ENCODE peak calls at places on chromosome 10, in five cellular contexts. G is HCT116, L is IMR-90, E is A549, W is HepG2. I is an unnamed sample.

GRCh38 chr10:17115683-17116082 is 13.9 kb downstream of the CUBN start:
- DNase-seq in G (peak; percentile 18), L (peak; percentile 51), E (peak; percentile 56), W (no peak), I (no peak)

GRCh38 chr10:52212062-52212461 is 102.0 kb upstream of the DKK1 start:
- DNase-seq in G (no peak), L (peak; percentile 50), E (no peak), W (peak; percentile 27), I (no peak)

GRCh38 chr10:86122646-86123045 is 243.9 kb downstream of the GRID1 start:
- DNase-seq in G (no peak), L (no peak), E (no peak), W (no peak), I (no peak)

GRCh38 chr10:59880976-59881510 is 25.3 kb downstream of the CCDC6 start:
- DNase-seq in G (no peak), L (no peak), E (no peak), W (no peak), I (peak; percentile 82)

GRCh38 chr10:665579-666091 is 23.8 kb downstream of the DIP2C start:
- DNase-seq in G (no peak), L (peak; percentile 91), E (no peak), W (no peak), I (no peak)

GRCh38 chr10:7792541-7792940 is 4.6 kb downstream of the ATP5F1C start:
- DNase-seq in G (no peak), L (no peak), E (no peak), W (peak; percentile 20), I (no peak)

GRCh38 chr10:92965314-92965713 is 95.3 kb upstream of the CYP26C1 start:
- DNase-seq in G (peak; percentile 34), L (peak; percentile 73), E (peak; percentile 63), W (peak; percentile 41), I (no peak)

GRCh38 chr10:9302142-9302746 is 1247.8 kb downstream of the GATA3 start:
- DNase-seq in G (peak; percentile 23), L (peak; percentile 53), E (peak; percentile 65), W (peak; percentile 33), I (no peak)

GRCh38 chr10:54769051-54769450 is 32.0 kb downstream of the PCDH15 start:
- DNase-seq in G (no peak), L (no peak), E (no peak), W (no peak), I (no peak)

GRCh38 chr10:21264271-21264670 is 261.2 kb downstream of the SKIDA1 start:
- DNase-seq in G (no peak), L (no peak), E (no peak), W (no peak), I (no peak)

GRCh38 chr10:111705026-111705425 is 478.5 kb downstream of the GPAM start:
- DNase-seq in G (no peak), L (no peak), E (no peak), W (no peak), I (no peak)

GRCh38 chr10:7272008-7272407 is 138.8 kb downstream of the SFMBT2 start:
- DNase-seq in G (no peak), L (no peak), E (no peak), W (no peak), I (no peak)

GRCh38 chr10:11165591-11166543 is 148.2 kb downstream of the CELF2 start:
- DNase-seq in G (no peak), L (no peak), E (no peak), W (no peak), I (no peak)

GRCh38 chr10:10917031-10917430 is 100.6 kb upstream of the CELF2 start:
- DNase-seq in G (no peak), L (no peak), E (no peak), W (no peak), I (no peak)

GRCh38 chr10:89090760-89091455 is 100.3 kb downstream of the FAS start:
- DNase-seq in G (no peak), L (peak; percentile 36), E (no peak), W (no peak), I (no peak)

GRCh38 chr10:120431356-120431755 is 25.7 kb upstream of the PLPP4 start:
- DNase-seq in G (no peak), L (no peak), E (no peak), W (no peak), I (no peak)

GRCh38 chr10:13722747-13723657 is 136.2 kb downstream of the PRPF18 start:
- DNase-seq in G (no peak), L (peak; percentile 78), E (no peak), W (no peak), I (no peak)

GRCh38 chr10:127145173-127145572 is 51.2 kb downstream of the INSYN2A start:
- DNase-seq in G (peak; percentile 24), L (peak; percentile 91), E (peak; percentile 49), W (no peak), I (no peak)

GRCh38 chr10:114273910-114274309 is 34.9 kb downstream of the VWA2 start:
- DNase-seq in G (no peak), L (no peak), E (no peak), W (no peak), I (no peak)

GRCh38 chr10:71292624-71293445 is 26.2 kb upstream of the SLC29A3 start:
- DNase-seq in G (no peak), L (no peak), E (no peak), W (no peak), I (no peak)

GRCh38 chr10:59905066-59905734 is 1.2 kb downstream of the CCDC6 start:
- DNase-seq in G (no peak), L (peak; percentile 16), E (no peak), W (no peak), I (no peak)

GRCh38 chr10:58064714-58065528 is 202.8 kb downstream of the IPMK start:
- DNase-seq in G (peak; percentile 19), L (peak; percentile 58), E (peak; percentile 63), W (peak; percentile 35), I (no peak)

GRCh38 chr10:95841711-95842498 is 65.9 kb upstream of the CC2D2B start:
- DNase-seq in G (peak; percentile 50), L (peak; percentile 66), E (peak; percentile 56), W (peak; percentile 57), I (no peak)

GRCh38 chr10:59290448-59290847 is 71.9 kb downstream of the FAM13C start:
- DNase-seq in G (no peak), L (no peak), E (no peak), W (peak; percentile 4), I (no peak)

GRCh38 chr10:77332256-77332655 is 305.4 kb downstream of the KCNMA1 start:
- DNase-seq in G (no peak), L (no peak), E (no peak), W (no peak), I (no peak)

GRCh38 chr10:614772-615582 is 74.5 kb downstream of the DIP2C start:
- DNase-seq in G (no peak), L (peak; percentile 26), E (no peak), W (no peak), I (no peak)

GRCh38 chr10:15092855-15093408 is 4.2 kb upstream of the RPP38 start:
- DNase-seq in G (no peak), L (no peak), E (no peak), W (no peak), I (no peak)

GRCh38 chr10:46229144-46229563 is 57.6 kb upstream of the ANTXRL start:
- DNase-seq in G (no peak), L (no peak), E (peak; percentile 56), W (peak; percentile 46), I (no peak)

GRCh38 chr10:42753507-42754154 is 29.0 kb upstream of the BMS1 start:
- DNase-seq in G (no peak), L (no peak), E (no peak), W (no peak), I (no peak)

GRCh38 chr10:73992899-73993788 is 4.8 kb upstream of the VCL start:
- DNase-seq in G (no peak), L (peak; percentile 61), E (no peak), W (no peak), I (no peak)

GRCh38 chr10:102408728-102409603 is 9.6 kb downstream of the PSD start:
- DNase-seq in G (no peak), L (peak; percentile 44), E (no peak), W (no peak), I (no peak)

GRCh38 chr10:16904049-16904448 is 86.8 kb upstream of the RSU1 start:
- DNase-seq in G (no peak), L (no peak), E (no peak), W (no peak), I (no peak)

GRCh38 chr10:77357611-77358010 is 280.0 kb downstream of the KCNMA1 start:
- DNase-seq in G (no peak), L (peak; percentile 85), E (peak; percentile 36), W (no peak), I (no peak)

GRCh38 chr10:22315455-22316285 is 518 bp upstream of the COMMD3 start:
- DNase-seq in G (no peak), L (no peak), E (no peak), W (no peak), I (no peak)
- TF ChIP-seq RAD21 in G (no peak), L (no peak), E (no peak), W (no peak), I (no peak)

DNA sequence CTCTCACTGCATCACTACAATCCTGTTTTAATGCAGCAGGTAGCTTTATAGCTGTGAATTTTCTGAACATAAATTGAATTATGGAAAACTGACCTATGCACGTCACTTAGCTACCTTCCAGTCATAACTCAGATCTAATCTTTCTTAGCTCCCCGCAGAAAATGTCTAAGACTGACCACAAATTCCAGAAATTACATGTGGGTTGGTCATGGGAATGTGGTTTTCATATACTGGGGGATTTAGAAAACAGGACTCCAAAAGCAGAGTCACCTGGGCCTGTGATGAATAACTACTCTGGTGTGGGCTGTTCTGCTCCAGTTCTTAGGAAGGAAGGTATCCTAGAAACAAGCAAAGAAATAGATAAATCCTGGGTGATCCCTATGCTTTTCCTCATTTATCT is 178.4 kb upstream of the LRRTM3 start:
- DNase-seq in G (peak; percentile 46), L (peak; percentile 85), E (no peak), W (no peak), I (no peak)
- TF ChIP-seq RAD21 in G (no peak), L (no peak), E (no peak), W (no peak), I (no peak)

GRCh38 chr10:31936933-31937332 is 8.3 kb upstream of the ARHGAP12 start:
- DNase-seq in G (no peak), L (no peak), E (peak; percentile 71), W (peak; percentile 58), I (no peak)
- TF ChIP-seq RAD21 in G (no peak), L (no peak), E (no peak), W (no peak), I (no peak)

GRCh38 chr10:118827466-118828155 is 72.8 kb upstream of the CACUL1 start:
- DNase-seq in G (no peak), L (no peak), E (no peak), W (no peak), I (no peak)

GRCh38 chr10:118835682-118836326 is 81.0 kb upstream of the CACUL1 start:
- DNase-seq in G (peak; percentile 92), L (no peak), E (peak; percentile 28), W (no peak), I (no peak)

GRCh38 chr10:118832242-118832651 is 77.5 kb upstream of the CACUL1 start:
- DNase-seq in G (no peak), L (peak; percentile 13), E (no peak), W (no peak), I (no peak)
- TF ChIP-seq RAD21 in G (no peak), L (no peak), E (no peak), W (no peak), I (no peak)

GRCh38 chr10:49106451-49106850 is 8.9 kb downstream of the VSTM4 start:
- DNase-seq in G (no peak), L (no peak), E (no peak), W (no peak), I (no peak)
- TF ChIP-seq RAD21 in G (no peak), L (no peak), E (no peak), W (no peak), I (no peak)

GRCh38 chr10:79264942-79265341 is 82.3 kb upstream of the PPIF start:
- DNase-seq in G (no peak), L (peak; percentile 28), E (no peak), W (no peak), I (no peak)
- TF ChIP-seq RAD21 in G (no peak), L (no peak), E (no peak), W (no peak), I (no peak)

I was measured in GM12878.